ENCODE peak calls at places on chromosomes 11 and 22, in eight cellular contexts. O, F, Y, W, J, Z, M and S are unnamed samples.

GRCh38 chr22:25025586-25025985 is 73.1 kb downstream of the KIAA1671 start:
- DNase-seq in F (no peak), W (no peak), O (no peak), Z (no peak), M (no peak), J (no peak), Y (no peak), S (no peak)

GRCh38 chr11:129365816-129366215 is 9.8 kb upstream of the BARX2 start:
- DNase-seq in O (no peak), W (no peak), Y (no peak), J (no peak), M (no peak), Z (peak; percentile 5), F (no peak), S (no peak)

GRCh38 chr11:76856111-76856510 is 4.6 kb upstream of the ACER3 start:
- DNase-seq in Y (no peak), O (no peak), M (no peak), F (no peak), J (no peak), Z (no peak), W (no peak), S (no peak)

GRCh38 chr22:38572065-38572464 is 2.1 kb upstream of the DMC1 start:
- DNase-seq in J (peak; percentile 35), M (peak; percentile 69), F (peak; percentile 25), Z (peak; percentile 66), Y (no peak), O (no peak), W (no peak), S (no peak)

GRCh38 chr11:6530848-6531247 is 33.8 kb downstream of the DNHD1 start:
- DNase-seq in Y (no peak), Z (no peak), M (no peak), F (no peak), O (no peak), J (no peak), W (no peak), S (no peak)

GRCh38 chr11:5004429-5005274 is 10.0 kb downstream of the OR51L1 start:
- DNase-seq in J (peak; percentile 62), O (no peak), Z (peak; percentile 59), W (no peak), Y (peak; percentile 10), M (peak; percentile 71), F (no peak), S (peak; percentile 12)

GRCh38 chr11:116073854-116074837 is 569.9 kb upstream of the CADM1 start:
- DNase-seq in F (no peak), O (no peak), Z (no peak), W (no peak), Y (peak; percentile 19), J (no peak), M (peak; percentile 73), S (no peak)

GRCh38 chr22:30238661-30239420 is 7.7 kb downstream of the LIF start:
- DNase-seq in O (no peak), F (no peak), M (no peak), J (no peak), W (no peak), Z (no peak), Y (peak; percentile 58), S (no peak)

GRCh38 chr22:37235897-37236607 is 8.0 kb downstream of the RAC2 start:
- DNase-seq in O (no peak), W (peak; percentile 45), J (no peak), M (no peak), Z (no peak), Y (no peak), F (no peak), S (no peak)

GRCh38 chr11:122754028-122754427 is 84.3 kb upstream of the CRTAM start:
- DNase-seq in M (no peak), J (no peak), W (no peak), F (no peak), Z (no peak), Y (no peak), O (no peak), S (no peak)

GRCh38 chr11:96102664-96103068 is 178.8 kb upstream of the MTMR2 start:
- DNase-seq in W (no peak), Z (peak; percentile 56), O (no peak), Y (no peak), J (no peak), M (no peak), F (no peak), S (no peak)

GRCh38 chr22:19691721-19692341 is 22.5 kb upstream of the SEPTIN5 start:
- DNase-seq in J (no peak), F (no peak), W (no peak), O (no peak), Z (no peak), Y (peak; percentile 31), M (peak; percentile 73), S (peak; percentile 58)

GRCh38 chr11:62128835-62129234 is 5.0 kb downstream of the INCENP start:
- DNase-seq in F (no peak), Z (no peak), O (no peak), M (no peak), J (no peak), Y (no peak), W (no peak), S (no peak)

GRCh38 chr22:35231585-35232084 is 25.7 kb upstream of the HMGXB4 start:
- DNase-seq in J (peak; percentile 80), F (no peak), Z (peak; percentile 79), O (no peak), M (peak; percentile 83), Y (peak; percentile 38), W (peak; percentile 79), S (peak; percentile 19)

GRCh38 chr11:11976476-11977187 is 31.8 kb downstream of the DKK3 start:
- DNase-seq in O (peak; percentile 58), J (no peak), Y (no peak), M (no peak), Z (no peak), W (no peak), F (no peak), S (no peak)

GRCh38 chr11:119316017-119316728 is 757 bp downstream of the MCAM start:
- DNase-seq in F (no peak), Y (no peak), J (peak; percentile 47), W (no peak), M (peak; percentile 34), Z (peak; percentile 64), O (no peak), S (no peak)

GRCh38 chr22:17085277-17086091 is 684 bp downstream of the IL17RA start:
- DNase-seq in Z (peak; percentile 29), M (peak; percentile 48), J (peak; percentile 28), O (no peak), F (no peak), W (peak; percentile 73), Y (no peak), S (no peak)

GRCh38 chr11:128215238-128215882 is 372.0 kb downstream of the ETS1 start:
- DNase-seq in J (no peak), M (no peak), Z (no peak), W (no peak), F (no peak), Y (no peak), O (no peak), S (no peak)

GRCh38 chr11:82718307-82718706 is 15.4 kb downstream of the FAM181B start:
- DNase-seq in J (peak; percentile 23), M (peak; percentile 80), O (no peak), Z (peak; percentile 69), F (no peak), Y (no peak), W (no peak), S (no peak)

GRCh38 chr11:34620202-34620601 is 691 bp upstream of the EHF start:
- DNase-seq in J (no peak), W (no peak), Z (no peak), Y (no peak), O (no peak), F (no peak), M (no peak), S (no peak)

GRCh38 chr11:34623463-34623862 is 2.6 kb downstream of the EHF start:
- DNase-seq in M (no peak), F (no peak), O (no peak), W (no peak), Y (no peak), J (no peak), Z (no peak), S (no peak)

GRCh38 chr11:34624069-34624468 is 3.2 kb downstream of the EHF start:
- DNase-seq in Y (no peak), F (no peak), O (no peak), Z (no peak), M (no peak), W (peak; percentile 71), J (no peak), S (no peak)

GRCh38 chr11:34620820-34621792 is at the start of gene EHF:
- DNase-seq in Z (no peak), J (peak; percentile 45), M (no peak), O (no peak), W (no peak), F (no peak), Y (no peak), S (no peak)

GRCh38 chr11:34621876-34622275 is 983 bp downstream of the EHF start:
- DNase-seq in Y (no peak), Z (no peak), F (no peak), J (no peak), O (no peak), W (no peak), M (no peak), S (no peak)
- H3K4me3 ChIP-seq in Y (peak overlapping the region; percentile 18), Z (no peak overlapping the region), F (no peak overlapping the region), J (peak overlapping the region; percentile 6), O (no peak overlapping the region), W (peak overlapping the region; percentile 42), M (no peak overlapping the region), S (no peak overlapping the region)

DNA sequence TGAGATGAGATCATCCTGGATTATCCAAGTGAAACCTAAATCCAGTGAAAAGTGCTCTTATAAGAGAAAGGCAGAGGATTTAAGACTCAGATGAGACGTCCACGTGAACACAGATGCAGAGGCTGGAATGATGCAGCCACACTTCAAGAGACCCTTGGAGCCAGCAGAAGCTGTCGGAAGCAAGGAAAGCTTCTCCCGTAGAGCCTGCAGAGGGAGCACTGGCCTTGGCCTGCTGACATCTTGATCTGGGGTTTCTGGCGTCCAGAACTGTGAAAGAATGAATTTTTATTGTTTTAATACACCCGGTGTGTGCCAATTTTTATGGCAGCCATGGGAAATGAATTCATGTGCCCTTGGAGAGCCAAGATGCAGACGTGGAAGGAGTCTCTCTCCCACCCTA is 407.0 kb upstream of the B3GAT1 start:
- DNase-seq in Z (no peak), O (no peak), J (no peak), M (peak; percentile 63), F (no peak), Y (no peak), W (no peak), S (no peak)
- TF ChIP-seq CTCF in Z (peak; percentile 35), O (no peak), J (no peak), M (peak; percentile 64), F (no peak), Y (no peak), W (no peak), S (no peak)

DNA sequence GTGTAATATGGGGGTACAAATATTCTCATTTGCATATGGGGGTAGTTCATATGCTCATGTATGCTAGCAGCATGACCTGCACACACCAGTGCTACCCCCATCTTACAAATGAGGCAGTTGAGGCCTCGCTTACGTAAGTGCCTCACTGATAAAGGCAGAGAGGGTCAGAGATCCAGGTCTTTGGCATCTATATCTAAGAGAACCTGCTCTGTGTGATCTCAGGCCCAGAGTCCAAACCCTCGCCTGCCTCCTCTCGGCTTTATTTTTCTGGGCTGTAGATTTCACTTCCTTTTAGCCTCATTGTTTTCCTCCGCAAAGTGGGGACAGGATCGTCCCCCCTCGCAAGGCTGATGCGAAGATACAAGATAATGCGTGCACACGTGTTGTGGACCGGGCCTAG is 325.2 kb downstream of the MN1 start:
- DNase-seq in M (no peak), Z (no peak), O (no peak), Y (no peak), F (no peak), J (no peak), W (no peak), S (no peak)
- H3K4me3 ChIP-seq in M (no peak overlapping the region), Z (no peak overlapping the region), O (no peak overlapping the region), Y (no peak overlapping the region), F (no peak overlapping the region), J (no peak overlapping the region), W (no peak overlapping the region), S (no peak overlapping the region)

GRCh38 chr11:132992838-132993680 is 539.2 kb downstream of the OPCML start:
- DNase-seq in F (no peak), Y (no peak), O (no peak), M (peak; percentile 73), J (no peak), Z (peak; percentile 46), W (no peak), S (no peak)
- TF ChIP-seq CTCF in F (no peak), Y (peak; percentile 1), O (no peak), M (peak; percentile 12), J (no peak), Z (peak; percentile 29), W (no peak), S (peak; percentile 42)